ENCODE peak calls at places on chromosomes 12 and 14, in four cellular contexts. One of them, this sample, is unnamed.

GRCh38 chr12:89521348-89522238 is 3.0 kb downstream of the GALNT4 start:
- DNase-seq in NCI-H1694 treated with DMSO at 0.1 percent for 48 hours: no peak
- DNase-seq in HTR-8/SVneo: no peak
- DNase-seq in AG09319: no peak
- DNase-seq in this sample: no peak

GRCh38 chr12:51827925-51828818 is 20.3 kb downstream of the FIGNL2 start:
- DNase-seq in AG09319: no peak
- DNase-seq in NCI-H1694 treated with DMSO at 0.1 percent for 48 hours: no peak
- DNase-seq in HTR-8/SVneo: no peak
- DNase-seq in this sample: no peak

GRCh38 chr12:54967461-54967860 is 17.1 kb downstream of the TESPA1 start:
- DNase-seq in NCI-H1694 treated with DMSO at 0.1 percent for 48 hours: no peak
- DNase-seq in HTR-8/SVneo: no peak
- DNase-seq in AG09319: no peak
- DNase-seq in this sample: peak

GRCh38 chr14:61435563-61436337 is 114.4 kb downstream of the PRKCH start:
- DNase-seq in NCI-H1694 treated with DMSO at 0.1 percent for 48 hours: no peak
- DNase-seq in HTR-8/SVneo: no peak
- DNase-seq in AG09319: no peak
- DNase-seq in this sample: no peak

GRCh38 chr12:86015026-86015425 is 140.9 kb downstream of the NTS start:
- DNase-seq in NCI-H1694 treated with DMSO at 0.1 percent for 48 hours: no peak
- DNase-seq in HTR-8/SVneo: no peak
- DNase-seq in AG09319: no peak
- DNase-seq in this sample: no peak

GRCh38 chr14:64513271-64513670 is 8.7 kb downstream of the ZBTB1 start:
- DNase-seq in NCI-H1694 treated with DMSO at 0.1 percent for 48 hours: no peak
- DNase-seq in HTR-8/SVneo: no peak
- DNase-seq in AG09319: no peak
- DNase-seq in this sample: no peak

GRCh38 chr14:33776871-33777270 is 174.0 kb downstream of the EGLN3 start:
- DNase-seq in NCI-H1694 treated with DMSO at 0.1 percent for 48 hours: no peak
- DNase-seq in HTR-8/SVneo: no peak
- DNase-seq in AG09319: no peak
- DNase-seq in this sample: no peak

GRCh38 chr14:68888025-68888850 is 90.9 kb downstream of the ACTN1 start:
- DNase-seq in HTR-8/SVneo: no peak
- DNase-seq in NCI-H1694 treated with DMSO at 0.1 percent for 48 hours: no peak
- DNase-seq in AG09319: no peak
- DNase-seq in this sample: no peak

GRCh38 chr14:24216345-24216699 is 456 bp upstream of the MDP1 start:
- DNase-seq in AG09319: no peak
- DNase-seq in NCI-H1694 treated with DMSO at 0.1 percent for 48 hours: no peak
- DNase-seq in HTR-8/SVneo: no peak
- DNase-seq in this sample: no peak

GRCh38 chr12:110816248-110816647 is 30.5 kb upstream of the CCDC63 start:
- DNase-seq in AG09319: no peak
- DNase-seq in HTR-8/SVneo: no peak
- DNase-seq in NCI-H1694 treated with DMSO at 0.1 percent for 48 hours: no peak
- DNase-seq in this sample: no peak

GRCh38 chr12:121189061-121189886 is 20.7 kb upstream of the P2RX4 start:
- DNase-seq in NCI-H1694 treated with DMSO at 0.1 percent for 48 hours: no peak
- DNase-seq in AG09319: no peak
- DNase-seq in HTR-8/SVneo: no peak
- DNase-seq in this sample: no peak

GRCh38 chr12:25433581-25434325 is 119.3 kb downstream of the LMNTD1 start:
- DNase-seq in HTR-8/SVneo: peak
- DNase-seq in NCI-H1694 treated with DMSO at 0.1 percent for 48 hours: no peak
- DNase-seq in AG09319: no peak
- DNase-seq in this sample: no peak

GRCh38 chr12:82554529-82554928 is 132.2 kb upstream of the TMTC2 start:
- DNase-seq in AG09319: no peak
- DNase-seq in HTR-8/SVneo: no peak
- DNase-seq in NCI-H1694 treated with DMSO at 0.1 percent for 48 hours: no peak
- DNase-seq in this sample: no peak

GRCh38 chr12:48818831-48819590 is 715 bp downstream of the CACNB3 start:
- DNase-seq in NCI-H1694 treated with DMSO at 0.1 percent for 48 hours: peak
- DNase-seq in AG09319: no peak
- DNase-seq in HTR-8/SVneo: no peak
- DNase-seq in this sample: no peak

GRCh38 chr12:92146865-92147264 is 1.2 kb upstream of the BTG1 start:
- DNase-seq in NCI-H1694 treated with DMSO at 0.1 percent for 48 hours: no peak
- DNase-seq in AG09319: no peak
- DNase-seq in HTR-8/SVneo: no peak
- DNase-seq in this sample: no peak

GRCh38 chr12:79521576-79521975 is 169.2 kb downstream of the PAWR start:
- DNase-seq in NCI-H1694 treated with DMSO at 0.1 percent for 48 hours: no peak
- DNase-seq in HTR-8/SVneo: no peak
- DNase-seq in AG09319: no peak
- DNase-seq in this sample: no peak

GRCh38 chr14:24910408-24910986 is 139.4 kb downstream of the STXBP6 start:
- DNase-seq in AG09319: no peak
- DNase-seq in HTR-8/SVneo: no peak
- DNase-seq in NCI-H1694 treated with DMSO at 0.1 percent for 48 hours: no peak
- DNase-seq in this sample: no peak

GRCh38 chr12:49339464-49339861 is 2.5 kb upstream of the C1QL4 start:
- DNase-seq in AG09319: no peak
- DNase-seq in HTR-8/SVneo: no peak
- DNase-seq in NCI-H1694 treated with DMSO at 0.1 percent for 48 hours: no peak
- DNase-seq in this sample: no peak

GRCh38 chr12:26135010-26135420 is 10.2 kb upstream of the BHLHE41 start:
- DNase-seq in HTR-8/SVneo: no peak
- DNase-seq in AG09319: no peak
- DNase-seq in NCI-H1694 treated with DMSO at 0.1 percent for 48 hours: no peak
- DNase-seq in this sample: no peak

GRCh38 chr12:51307655-51308593 is 16.1 kb downstream of the BIN2 start:
- DNase-seq in AG09319: peak
- DNase-seq in NCI-H1694 treated with DMSO at 0.1 percent for 48 hours: no peak
- DNase-seq in HTR-8/SVneo: peak
- DNase-seq in this sample: no peak

GRCh38 chr14:77886010-77886409 is 86.1 kb downstream of the ADCK1 start:
- DNase-seq in NCI-H1694 treated with DMSO at 0.1 percent for 48 hours: no peak
- DNase-seq in HTR-8/SVneo: no peak
- DNase-seq in AG09319: no peak
- DNase-seq in this sample: no peak

GRCh38 chr12:38316391-38317129 is at the start of gene ALG10B:
- DNase-seq in AG09319: peak
- DNase-seq in NCI-H1694 treated with DMSO at 0.1 percent for 48 hours: peak
- DNase-seq in HTR-8/SVneo: peak
- DNase-seq in this sample: peak

GRCh38 chr12:42707312-42707711 is 117.8 kb upstream of the PRICKLE1 start:
- DNase-seq in AG09319: no peak
- DNase-seq in HTR-8/SVneo: no peak
- DNase-seq in NCI-H1694 treated with DMSO at 0.1 percent for 48 hours: no peak
- DNase-seq in this sample: no peak

GRCh38 chr12:92363295-92364146 is 217.9 kb upstream of the BTG1 start:
- DNase-seq in HTR-8/SVneo: no peak
- DNase-seq in AG09319: no peak
- DNase-seq in NCI-H1694 treated with DMSO at 0.1 percent for 48 hours: no peak
- DNase-seq in this sample: no peak

GRCh38 chr12:105223884-105224283 is 12.1 kb downstream of the APPL2 start:
- DNase-seq in HTR-8/SVneo: no peak
- DNase-seq in NCI-H1694 treated with DMSO at 0.1 percent for 48 hours: no peak
- DNase-seq in AG09319: no peak
- DNase-seq in this sample: no peak

GRCh38 chr12:119694111-119694510 is 26.2 kb downstream of the PRKAB1 start:
- DNase-seq in AG09319: no peak
- DNase-seq in HTR-8/SVneo: no peak
- DNase-seq in NCI-H1694 treated with DMSO at 0.1 percent for 48 hours: no peak
- DNase-seq in this sample: no peak

GRCh38 chr14:99441918-99442317 is 38.7 kb downstream of the SETD3 start:
- DNase-seq in AG09319: no peak
- DNase-seq in NCI-H1694 treated with DMSO at 0.1 percent for 48 hours: no peak
- DNase-seq in HTR-8/SVneo: no peak
- DNase-seq in this sample: no peak

GRCh38 chr12:116336542-116337065 is 59.1 kb upstream of the MED13L start:
- DNase-seq in NCI-H1694 treated with DMSO at 0.1 percent for 48 hours: no peak
- DNase-seq in AG09319: peak
- DNase-seq in HTR-8/SVneo: no peak
- DNase-seq in this sample: no peak

GRCh38 chr12:124994435-124994975 is 1.1 kb downstream of the BRI3BP start:
- DNase-seq in HTR-8/SVneo: no peak
- DNase-seq in AG09319: no peak
- DNase-seq in NCI-H1694 treated with DMSO at 0.1 percent for 48 hours: no peak
- DNase-seq in this sample: no peak

GRCh38 chr14:99733551-99734405 is 49.7 kb downstream of the CYP46A1 start:
- DNase-seq in AG09319: no peak
- DNase-seq in NCI-H1694 treated with DMSO at 0.1 percent for 48 hours: no peak
- DNase-seq in HTR-8/SVneo: no peak
- DNase-seq in this sample: no peak

GRCh38 chr12:7497661-7498060 is 5.9 kb downstream of the CD163 start:
- DNase-seq in NCI-H1694 treated with DMSO at 0.1 percent for 48 hours: no peak
- DNase-seq in HTR-8/SVneo: no peak
- DNase-seq in AG09319: no peak
- DNase-seq in this sample: peak

GRCh38 chr14:75877292-75877691 is 104.5 kb downstream of the TGFB3 start:
- DNase-seq in AG09319: no peak
- DNase-seq in HTR-8/SVneo: no peak
- DNase-seq in NCI-H1694 treated with DMSO at 0.1 percent for 48 hours: no peak
- DNase-seq in this sample: peak

GRCh38 chr14:21408152-21408551 is 24.3 kb upstream of the SUPT16H start:
- DNase-seq in NCI-H1694 treated with DMSO at 0.1 percent for 48 hours: no peak
- DNase-seq in AG09319: no peak
- DNase-seq in HTR-8/SVneo: no peak
- DNase-seq in this sample: no peak

GRCh38 chr12:63863658-63864455 is 19.4 kb downstream of the SRGAP1 start:
- DNase-seq in HTR-8/SVneo: no peak
- DNase-seq in AG09319: no peak
- DNase-seq in NCI-H1694 treated with DMSO at 0.1 percent for 48 hours: no peak
- DNase-seq in this sample: no peak

GRCh38 chr12:84814664-84815245 is 97.8 kb downstream of the SLC6A15 start:
- DNase-seq in NCI-H1694 treated with DMSO at 0.1 percent for 48 hours: no peak
- DNase-seq in AG09319: peak
- DNase-seq in HTR-8/SVneo: no peak
- DNase-seq in this sample: no peak